ENCODE peak calls at places on chromosomes 7 and 10, in five cellular contexts. Z, I, Q, K and D are unnamed samples.

GRCh38 chr7:91239171-91239604 is 25.0 kb upstream of the FZD1 start:
- DNase-seq in I (peak), Z (no peak), K (no peak), Q (no peak), D (no peak)

GRCh38 chr10:77496941-77497420 is 140.6 kb downstream of the KCNMA1 start:
- DNase-seq in Z (no peak), K (peak), Q (no peak), I (no peak), D (no peak)

GRCh38 chr10:103580422-103580821 is 86.9 kb downstream of the NEURL1 start:
- DNase-seq in I (no peak), Z (no peak), K (no peak), Q (no peak), D (no peak)

GRCh38 chr10:78433063-78433717 is 399.5 kb downstream of the RPS24 start:
- DNase-seq in I (no peak), Q (no peak), Z (no peak), K (no peak), D (no peak)

GRCh38 chr10:3500408-3500856 is 284.6 kb downstream of the KLF6 start:
- DNase-seq in Q (no peak), Z (no peak), I (peak), K (no peak), D (no peak)

GRCh38 chr10:103499881-103500280 is 6.4 kb downstream of the NEURL1 start:
- DNase-seq in Z (no peak), Q (no peak), I (no peak), K (no peak), D (no peak)

GRCh38 chr7:100674441-100675407 is 1.2 kb downstream of the GNB2 start:
- DNase-seq in K (peak), Q (peak), Z (no peak), I (no peak), D (no peak)

GRCh38 chr7:29809533-29810155 is 3.3 kb downstream of the WIPF3 start:
- DNase-seq in Q (no peak), Z (no peak), K (no peak), I (no peak), D (no peak)

GRCh38 chr10:127872011-127872741 is 20.6 kb downstream of the CLRN3 start:
- DNase-seq in I (peak), Z (no peak), K (no peak), Q (no peak), D (no peak)

GRCh38 chr7:43211276-43211675 is 98.8 kb downstream of the HECW1 start:
- DNase-seq in K (peak), Q (no peak), I (no peak), Z (no peak), D (no peak)

GRCh38 chr7:106041140-106041717 is 70.9 kb downstream of the SYPL1 start:
- DNase-seq in Q (peak), K (peak), Z (no peak), I (no peak), D (no peak)

GRCh38 chr10:120950103-120950561 is 99.0 kb downstream of the WDR11 start:
- DNase-seq in Q (no peak), Z (peak), K (peak), I (peak), D (no peak)

GRCh38 chr7:20238754-20239324 is 21.7 kb upstream of the MACC1 start:
- DNase-seq in Z (no peak), I (no peak), K (no peak), Q (peak), D (peak)

GRCh38 chr7:22138106-22138505 is 192.4 kb upstream of the CDCA7L start:
- DNase-seq in K (no peak), I (peak), Q (no peak), Z (no peak), D (no peak)

GRCh38 chr10:5614081-5614721 is 52.2 kb downstream of the ASB13 start:
- DNase-seq in Z (no peak), I (peak), Q (no peak), K (no peak), D (no peak)

GRCh38 chr7:116315293-116315692 is 105.0 kb downstream of the TES start:
- DNase-seq in I (peak), Z (no peak), Q (no peak), K (no peak), D (no peak)

GRCh38 chr10:129545257-129545656 is 78.2 kb downstream of the MGMT start:
- DNase-seq in Z (no peak), K (no peak), I (peak), Q (no peak), D (no peak)

GRCh38 chr7:73850781-73851207 is 8.5 kb upstream of the METTL27 start:
- DNase-seq in I (peak), K (no peak), Q (no peak), Z (peak), D (no peak)

GRCh38 chr7:92830047-92830446 is 6.3 kb downstream of the CDK6 start:
- DNase-seq in Q (no peak), Z (no peak), K (no peak), I (no peak), D (no peak)

GRCh38 chr7:116522247-116522646 is 2.6 kb upstream of the CAV1 start:
- DNase-seq in K (no peak), Q (no peak), Z (peak), I (peak), D (no peak)

GRCh38 chr10:86357676-86358075 is 8.9 kb downstream of the GRID1 start:
- DNase-seq in Z (no peak), I (no peak), Q (no peak), K (no peak), D (no peak)

GRCh38 chr10:82757907-82758306 is 882.9 kb downstream of the NRG3 start:
- DNase-seq in K (no peak), Q (no peak), Z (no peak), I (no peak), D (no peak)

GRCh38 chr7:139560678-139561077 is 37.2 kb downstream of the CLEC2L start:
- DNase-seq in Z (no peak), K (no peak), Q (no peak), I (no peak), D (no peak)

GRCh38 chr7:20330176-20330796 is 414 bp upstream of the ITGB8 start:
- DNase-seq in K (peak), Q (peak), I (peak), Z (peak), D (peak)

GRCh38 chr7:21338728-21339164 is 89.1 kb upstream of the SP4 start:
- DNase-seq in K (no peak), Q (no peak), Z (no peak), I (no peak), D (no peak)

GRCh38 chr7:680411-681127 is 45.9 kb upstream of the DNAAF5 start:
- DNase-seq in K (no peak), I (no peak), Z (no peak), Q (no peak), D (no peak)

GRCh38 chr10:46319383-46319782 is 32.6 kb downstream of the ANTXRL start:
- DNase-seq in Z (no peak), I (no peak), K (no peak), Q (no peak), D (no peak)

GRCh38 chr10:69659286-69660027 is 29.4 kb downstream of the FAM241B start:
- DNase-seq in K (no peak), Q (no peak), Z (no peak), I (no peak), D (no peak)